ENCODE peak calls at places on chromosomes 2 and 18, in nine cellular contexts. E, J, P, A, Z, M, V, C and Q are unnamed samples.

GRCh38 chr2:108594132-108594981 is 60.1 kb downstream of the LIMS1 start:
- DNase-seq in E (no peak), J (no peak), P (no peak), A (peak; percentile 86), Z (peak; percentile 94), M (no peak), V (peak; percentile 94), C (peak; percentile 83), Q (no peak)

GRCh38 chr2:197707316-197708213 is 2.4 kb downstream of the MARS2 start:
- DNase-seq in E (no peak), J (no peak), P (no peak), A (peak; percentile 72), Z (peak; percentile 61), M (no peak), V (peak; percentile 75), C (peak; percentile 65), Q (no peak)

GRCh38 chr18:39523281-39523680 is 1957.7 kb upstream of the CELF4 start:
- DNase-seq in E (no peak), J (no peak), P (no peak), A (peak; percentile 15), Z (peak; percentile 34), M (no peak), V (peak; percentile 59), C (peak; percentile 50), Q (no peak)

GRCh38 chr2:7010376-7010775 is 93.2 kb downstream of the RNF144A start:
- DNase-seq in E (no peak), J (no peak), P (no peak), A (peak; percentile 97), Z (peak; percentile 56), M (no peak), V (peak; percentile 97), C (no peak), Q (no peak)

GRCh38 chr2:206144383-206144782 is 14.9 kb downstream of the NDUFS1 start:
- DNase-seq in E (no peak), J (no peak), P (no peak), A (no peak), Z (no peak), M (no peak), V (no peak), C (no peak), Q (no peak)

GRCh38 chr2:158202151-158202778 is 100.6 kb downstream of the UPP2 start:
- DNase-seq in E (peak; percentile 64), J (no peak), P (no peak), A (peak; percentile 17), Z (peak; percentile 9), M (no peak), V (peak; percentile 54), C (no peak), Q (no peak)

GRCh38 chr2:45731146-45731545 is 79.7 kb downstream of the PRKCE start:
- DNase-seq in E (no peak), J (no peak), P (no peak), A (no peak), Z (peak; percentile 12), M (no peak), V (no peak), C (no peak), Q (no peak)

GRCh38 chr2:169285528-169285927 is 76.8 kb downstream of the LRP2 start:
- DNase-seq in E (no peak), J (no peak), P (no peak), A (no peak), Z (no peak), M (no peak), V (no peak), C (no peak), Q (no peak)